ENCODE peak calls at places on chromosomes 7 and 10, in four cellular contexts. E is neural progenitor cell, V is K562, D is colonic mucosa. U is an unnamed sample.

GRCh38 chr10:50837095-50837494 is 48.3 kb downstream of the A1CF start:
- DNase-seq in E (no peak), V (no peak), D (no peak), U (no peak)

GRCh38 chr10:95391570-95392249 is 100.9 kb upstream of the PDLIM1 start:
- DNase-seq in E (peak; percentile 74), V (peak; percentile 46), D (no peak), U (peak; percentile 86)

GRCh38 chr7:29831705-29832104 is 25.4 kb downstream of the WIPF3 start:
- DNase-seq in E (no peak), V (no peak), D (no peak), U (no peak)

GRCh38 chr7:153567426-153567825 is 484.8 kb upstream of the DPP6 start:
- DNase-seq in E (no peak), V (no peak), D (no peak), U (no peak)

GRCh38 chr10:30724296-30724695 is 94.7 kb upstream of the LYZL2 start:
- DNase-seq in E (no peak), V (no peak), D (no peak), U (no peak)

GRCh38 chr7:112505495-112505894 is 24.7 kb downstream of the LSMEM1 start:
- DNase-seq in E (no peak), V (peak; percentile 53), D (no peak), U (no peak)

GRCh38 chr10:90458054-90458453 is 399.8 kb downstream of the HTR7 start:
- DNase-seq in E (no peak), V (no peak), D (no peak), U (no peak)

GRCh38 chr10:16777473-16778370 is 39.5 kb downstream of the RSU1 start:
- DNase-seq in E (peak; percentile 79), V (peak; percentile 70), D (no peak), U (no peak)

GRCh38 chr7:22672892-22673637 is 53.9 kb upstream of the IL6 start:
- DNase-seq in E (no peak), V (no peak), D (no peak), U (no peak)

GRCh38 chr7:101739757-101740398 is 77.5 kb upstream of the CUX1 start:
- DNase-seq in E (no peak), V (no peak), D (peak; percentile 42), U (no peak)

GRCh38 chr7:131604841-131605279 is 48.4 kb upstream of the PODXL start:
- DNase-seq in E (no peak), V (no peak), D (no peak), U (peak; percentile 82)

GRCh38 chr10:48594799-48595198 is 10.1 kb downstream of the ARHGAP22 start:
- DNase-seq in E (peak; percentile 54), V (no peak), D (no peak), U (peak; percentile 77)

GRCh38 chr7:114255404-114255841 is 159.2 kb upstream of the FOXP2 start:
- DNase-seq in E (no peak), V (no peak), D (peak; percentile 73), U (no peak)

GRCh38 chr10:91787810-91788209 is 10.4 kb upstream of the TNKS2 start:
- DNase-seq in E (no peak), V (no peak), D (no peak), U (no peak)

GRCh38 chr7:148941598-148942280 is 57.6 kb upstream of the EZH2 start:
- DNase-seq in E (peak; percentile 79), V (peak; percentile 97), D (peak; percentile 68), U (peak; percentile 89)

GRCh38 chr7:157464111-157464970 is 127.5 kb downstream of the DNAJB6 start:
- DNase-seq in E (peak; percentile 65), V (no peak), D (no peak), U (no peak)

GRCh38 chr10:78728176-78728575 is 340.6 kb upstream of the ZMIZ1 start:
- DNase-seq in E (no peak), V (no peak), D (no peak), U (no peak)

GRCh38 chr10:91210435-91210834 is 10.0 kb upstream of the PCGF5 start:
- DNase-seq in E (no peak), V (no peak), D (peak; percentile 80), U (no peak)

GRCh38 chr7:101731502-101732084 is 85.8 kb upstream of the CUX1 start:
- DNase-seq in E (no peak), V (no peak), D (no peak), U (peak; percentile 67)

GRCh38 chr10:90960355-90960814 is 39.5 kb upstream of the ANKRD1 start:
- DNase-seq in E (no peak), V (no peak), D (no peak), U (no peak)

GRCh38 chr7:1236132-1236655 is 3.5 kb downstream of the UNCX start:
- DNase-seq in E (peak; percentile 73), V (no peak), D (no peak), U (peak; percentile 78)

GRCh38 chr7:139241258-139241657 is 10.2 kb downstream of the UBN2 start:
- DNase-seq in E (no peak), V (no peak), D (no peak), U (no peak)
- TF ChIP-seq CTCF in E (no peak), V (no peak), D (no peak), U (no peak)

GRCh38 chr10:103055105-103055504 is 137.0 kb downstream of the CNNM2 start:
- DNase-seq in E (no peak), V (no peak), D (no peak), U (no peak)

GRCh38 chr10:103049237-103049636 is 131.1 kb downstream of the CNNM2 start:
- DNase-seq in E (no peak), V (no peak), D (no peak), U (no peak)

GRCh38 chr10:103057980-103058568 is 135.0 kb downstream of the NT5C2 start:
- DNase-seq in E (no peak), V (no peak), D (no peak), U (peak; percentile 13)

GRCh38 chr10:103054621-103055020 is 136.5 kb downstream of the CNNM2 start:
- DNase-seq in E (no peak), V (no peak), D (no peak), U (no peak)

DNA sequence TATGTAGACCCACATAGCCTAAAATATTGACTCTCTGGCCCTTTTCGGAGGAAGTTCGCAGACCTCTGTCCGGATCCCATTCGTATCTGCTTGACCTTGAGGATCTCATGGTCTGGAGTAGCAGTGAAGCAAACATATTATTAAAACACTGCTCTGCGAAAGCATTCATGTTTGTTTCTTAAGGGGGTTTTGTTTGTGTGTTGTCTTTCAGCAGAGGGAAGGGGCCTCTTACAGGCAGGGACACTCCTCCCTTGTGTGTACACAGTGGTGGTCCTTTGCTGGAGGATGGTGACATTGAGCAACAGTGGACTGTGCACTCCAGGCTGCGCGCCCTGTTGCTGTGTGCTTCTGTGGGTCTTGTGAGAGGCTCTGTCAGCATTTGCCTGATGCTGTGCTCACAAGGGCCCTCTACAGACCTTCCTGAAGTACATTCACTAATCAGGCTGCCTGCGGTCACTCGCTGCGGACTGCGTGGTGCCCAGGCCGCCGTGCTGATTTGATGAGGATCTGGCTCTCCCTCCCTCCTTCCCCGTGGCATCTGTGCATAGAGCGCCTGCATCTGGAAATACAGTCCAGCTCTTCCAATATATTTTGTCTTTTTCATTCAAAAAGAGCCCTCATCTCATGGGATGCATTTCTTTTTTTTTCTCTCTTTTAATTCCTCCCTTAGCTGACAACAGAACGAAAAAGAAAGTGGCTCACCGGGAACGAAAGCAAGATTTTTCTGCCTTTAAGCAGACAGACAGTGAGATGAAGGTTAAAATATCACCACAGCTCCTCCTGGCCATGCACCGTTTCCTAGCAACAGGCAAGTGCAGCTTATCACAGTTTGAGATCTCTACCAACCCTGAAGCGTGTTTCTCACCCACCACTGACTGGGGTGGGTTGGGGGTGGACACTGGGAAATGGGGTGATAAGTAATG is 135.8 kb downstream of the CNNM2 start:
- DNase-seq in E (peak; percentile 78), V (peak; percentile 65), D (peak; percentile 52), U (peak; percentile 85)
- H3K9ac ChIP-seq in E (no peak overlapping the region), V (no peak overlapping the region), D (no peak overlapping the region), U (no peak overlapping the region)

GRCh38 chr7:27590421-27590820 is 72.3 kb downstream of the HIBADH start:
- DNase-seq in E (no peak), V (no peak), D (no peak), U (no peak)

GRCh38 chr7:27585781-27586447 is 76.8 kb downstream of the HIBADH start:
- DNase-seq in E (no peak), V (no peak), D (no peak), U (no peak)

GRCh38 chr7:27581906-27582305 is 80.8 kb downstream of the HIBADH start:
- DNase-seq in E (peak; percentile 8), V (no peak), D (no peak), U (no peak)

GRCh38 chr7:27587429-27587828 is 75.3 kb downstream of the HIBADH start:
- DNase-seq in E (no peak), V (no peak), D (no peak), U (no peak)

GRCh38 chr7:27586825-27587224 is 75.9 kb downstream of the HIBADH start:
- DNase-seq in E (peak; percentile 23), V (no peak), D (peak; percentile 34), U (peak; percentile 53)
- H3K4me3 ChIP-seq in E (no peak overlapping the region), V (no peak overlapping the region), D (no peak overlapping the region), U (no peak overlapping the region)

DNA sequence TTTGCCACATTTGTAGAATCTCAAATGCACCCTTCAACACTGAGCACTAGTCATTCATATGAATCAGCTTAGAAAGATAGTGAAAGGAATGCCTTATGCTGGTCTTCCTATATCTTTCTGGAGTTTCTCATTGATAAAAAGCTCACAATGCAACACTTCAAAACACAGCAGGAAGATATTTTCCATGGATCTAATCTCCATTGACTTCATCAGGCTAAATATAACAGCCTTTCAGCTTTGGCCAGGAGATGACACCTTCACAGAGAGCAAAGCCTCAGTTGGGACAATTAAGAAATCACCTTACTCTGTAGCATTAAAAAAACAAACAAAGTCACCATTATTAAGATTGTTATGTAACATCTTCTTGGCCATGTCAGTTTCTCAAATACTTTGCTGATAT is 6.7 kb downstream of the NRP1 start:
- DNase-seq in E (peak; percentile 19), V (no peak), D (no peak), U (peak; percentile 49)
- TF ChIP-seq CTCF in E (peak; percentile 49), V (no peak), D (no peak), U (peak; percentile 70)

GRCh38 chr7:28627263-28627653 is 214.9 kb downstream of the CREB5 start:
- DNase-seq in E (no peak), V (no peak), D (no peak), U (no peak)
- H3K9ac ChIP-seq in E (no peak overlapping the region), V (no peak overlapping the region), D (no peak overlapping the region), U (no peak overlapping the region)